ENCODE peak calls at places on chromosomes 2 and 18, in seven cellular contexts. D is BJ, C is foreskin fibroblast, A is WERI-Rb-1, Y is sigmoid colon, G is endothelial cell, O is transverse colon. S is an unnamed sample.

GRCh38 chr18:23970161-23971153 is 44.1 kb upstream of the TTC39C start:
- DNase-seq in D (no peak), C (no peak), A (no peak), Y (no peak), G (no peak), O (no peak), S (no peak)

GRCh38 chr18:43312891-43313290 is 35.6 kb upstream of the SYT4 start:
- DNase-seq in D (no peak), C (no peak), A (no peak), Y (no peak), G (no peak), O (no peak), S (no peak)

GRCh38 chr2:71950256-71951066 is 197.2 kb downstream of the CYP26B1 start:
- DNase-seq in D (no peak), C (no peak), A (no peak), Y (peak), G (no peak), O (no peak), S (no peak)

GRCh38 chr18:55477537-55478300 is 110.3 kb downstream of the TCF4 start:
- DNase-seq in D (no peak), C (no peak), A (no peak), Y (no peak), G (no peak), O (no peak), S (no peak)

GRCh38 chr2:155965415-155966070 is 367.0 kb downstream of the NR4A2 start:
- DNase-seq in D (no peak), C (no peak), A (no peak), Y (no peak), G (no peak), O (no peak), S (no peak)

GRCh38 chr2:205772983-205773382 is 90.7 kb downstream of the NRP2 start:
- DNase-seq in D (no peak), C (no peak), A (no peak), Y (no peak), G (no peak), O (no peak), S (no peak)

GRCh38 chr2:39550701-39551285 is 113.7 kb upstream of the MAP4K3 start:
- DNase-seq in D (no peak), C (no peak), A (no peak), Y (no peak), G (no peak), O (no peak), S (no peak)

GRCh38 chr2:12504443-12504842 is 212.3 kb upstream of the TRIB2 start:
- DNase-seq in D (no peak), C (no peak), A (no peak), Y (no peak), G (no peak), O (no peak), S (no peak)

GRCh38 chr2:150127995-150128394 is 359.5 kb downstream of the RND3 start:
- DNase-seq in D (no peak), C (peak), A (no peak), Y (no peak), G (no peak), O (no peak), S (no peak)

GRCh38 chr18:55585586-55586521 is 2.1 kb downstream of the TCF4 start:
- DNase-seq in D (no peak), C (no peak), A (no peak), Y (no peak), G (no peak), O (no peak), S (no peak)

GRCh38 chr2:174158003-174158402 is 90.3 kb downstream of the OLA1 start:
- DNase-seq in D (no peak), C (no peak), A (peak), Y (no peak), G (peak), O (peak), S (no peak)

GRCh38 chr2:124339709-124340108 is 314.6 kb downstream of the CNTNAP5 start:
- DNase-seq in D (no peak), C (no peak), A (no peak), Y (no peak), G (no peak), O (no peak), S (no peak)

GRCh38 chr18:46917808-46918600 is 602 bp downstream of the KATNAL2 start:
- DNase-seq in D (no peak), C (peak), A (no peak), Y (no peak), G (peak), O (peak), S (no peak)

GRCh38 chr2:12350821-12351220 is 365.9 kb upstream of the TRIB2 start:
- DNase-seq in D (no peak), C (no peak), A (no peak), Y (no peak), G (no peak), O (no peak), S (no peak)

GRCh38 chr2:74532222-74532621 is 2.5 kb downstream of the HTRA2 start:
- DNase-seq in D (no peak), C (peak), A (no peak), Y (no peak), G (no peak), O (no peak), S (no peak)
- TF ChIP-seq CTCF in D (peak), C (peak), A (no peak), Y (no peak), G (no peak), O (peak), S (peak)

GRCh38 chr2:110904410-110905148 is 172.2 kb downstream of the ACOXL start:
- DNase-seq in D (no peak), C (no peak), A (no peak), Y (no peak), G (no peak), O (no peak), S (no peak)

GRCh38 chr2:110906613-110907365 is 174.4 kb downstream of the ACOXL start:
- DNase-seq in D (no peak), C (no peak), A (no peak), Y (no peak), G (no peak), O (no peak), S (no peak)

GRCh38 chr2:110910404-110910803 is 178.0 kb downstream of the ACOXL start:
- DNase-seq in D (no peak), C (no peak), A (no peak), Y (no peak), G (no peak), O (no peak), S (no peak)
- TF ChIP-seq CTCF in D (no peak), C (no peak), A (no peak), Y (no peak), G (no peak), O (no peak), S (no peak)

GRCh38 chr2:133421516-133422324 is 146.5 kb downstream of the NCKAP5 start:
- DNase-seq in D (no peak), C (no peak), A (peak), Y (no peak), G (no peak), O (peak), S (no peak)
- TF ChIP-seq CTCF in D (no peak), C (no peak), A (peak), Y (no peak), G (no peak), O (no peak), S (no peak)

GRCh38 chr2:5594288-5594687 is 97.9 kb upstream of the SOX11 start:
- DNase-seq in D (no peak), C (no peak), A (no peak), Y (no peak), G (no peak), O (no peak), S (no peak)
- TF ChIP-seq CTCF in D (no peak), C (no peak), A (no peak), Y (no peak), G (no peak), O (no peak), S (no peak)